ENCODE peak calls at places on chromosomes 6 and 20, in seven cellular contexts. A, O, V, K, Q, S and Y are unnamed samples.

GRCh38 chr6:133956413-133957049 is 3.5 kb downstream of the TBPL1 start:
- DNase-seq in Q (no peak), V (no peak), O (no peak), A (no peak), K (no peak), S (no peak), Y (no peak)

GRCh38 chr20:31607640-31608255 is 2.7 kb downstream of the ID1 start:
- DNase-seq in S (no peak), V (no peak), O (no peak), A (peak), K (no peak), Q (no peak), Y (no peak)

GRCh38 chr6:167766986-167767714 is 59.6 kb upstream of the AFDN start:
- DNase-seq in V (no peak), A (no peak), Q (no peak), S (no peak), O (no peak), K (no peak), Y (no peak)

GRCh38 chr6:55536579-55536978 is 42.4 kb downstream of the HMGCLL1 start:
- DNase-seq in Q (no peak), K (no peak), V (no peak), A (no peak), S (no peak), O (no peak), Y (no peak)

GRCh38 chr6:11525468-11526155 is 11.9 kb upstream of the TMEM170B start:
- DNase-seq in O (peak), K (no peak), A (no peak), Q (peak), V (no peak), S (no peak), Y (no peak)

GRCh38 chr20:2206957-2207769 is 88.6 kb upstream of the TGM3 start:
- DNase-seq in O (peak), A (peak), K (peak), V (peak), S (peak), Q (peak), Y (peak)

GRCh38 chr6:90284236-90284744 is 12.4 kb downstream of the BACH2 start:
- DNase-seq in A (no peak), K (no peak), V (no peak), S (peak), Q (peak), O (no peak), Y (no peak)

GRCh38 chr6:45972795-45973503 is 42.7 kb downstream of the CLIC5 start:
- DNase-seq in S (no peak), A (no peak), K (no peak), Q (no peak), O (no peak), V (no peak), Y (no peak)

GRCh38 chr6:119346450-119346849 is 3.1 kb downstream of the MAN1A1 start:
- DNase-seq in Q (no peak), K (peak), S (no peak), A (no peak), V (no peak), O (no peak), Y (no peak)

GRCh38 chr20:53867741-53868351 is 202.5 kb downstream of the BCAS1 start:
- DNase-seq in V (no peak), S (no peak), O (no peak), A (no peak), K (peak), Q (no peak), Y (no peak)

GRCh38 chr20:18405826-18406225 is 61.0 kb downstream of the DZANK1 start:
- DNase-seq in O (no peak), V (no peak), S (no peak), Q (no peak), A (no peak), K (no peak), Y (no peak)

GRCh38 chr6:31169123-31169857 is 1.2 kb downstream of the POU5F1 start:
- DNase-seq in K (no peak), V (no peak), O (no peak), Q (no peak), A (no peak), S (no peak), Y (no peak)

GRCh38 chr20:56955673-56956072 is 310.8 kb downstream of the BMP7 start:
- DNase-seq in O (no peak), S (no peak), A (no peak), K (no peak), Q (no peak), V (no peak), Y (no peak)

GRCh38 chr20:41508335-41508734 is 109.8 kb downstream of the CHD6 start:
- DNase-seq in A (no peak), Q (no peak), S (no peak), O (no peak), K (no peak), V (no peak), Y (no peak)

GRCh38 chr6:56787209-56787608 is 144.5 kb upstream of the DST start:
- DNase-seq in O (no peak), K (no peak), S (no peak), Q (no peak), A (no peak), V (no peak), Y (no peak)

GRCh38 chr6:136037246-136037884 is 185.9 kb downstream of the PDE7B start:
- DNase-seq in Q (peak), K (no peak), S (no peak), O (no peak), A (no peak), V (no peak), Y (no peak)

GRCh38 chr6:65707134-65707826 is at the start of gene EYS:
- DNase-seq in S (no peak), A (no peak), O (no peak), V (no peak), K (no peak), Q (no peak), Y (no peak)

GRCh38 chr20:33005908-33006775 is 1.4 kb upstream of the BPIFB2 start:
- DNase-seq in O (no peak), V (no peak), K (no peak), S (no peak), A (peak), Q (no peak), Y (no peak)

GRCh38 chr6:156160007-156160787 is 617.0 kb upstream of the ARID1B start:
- DNase-seq in A (no peak), V (no peak), K (no peak), O (no peak), S (no peak), Q (no peak), Y (no peak)

GRCh38 chr20:16714242-16714641 is 15.6 kb upstream of the SNRPB2 start:
- DNase-seq in A (no peak), Q (no peak), V (no peak), O (no peak), S (no peak), K (no peak), Y (no peak)

GRCh38 chr20:21435576-21435975 is 38.2 kb upstream of the NKX2-4 start:
- DNase-seq in K (no peak), S (no peak), A (no peak), O (no peak), V (no peak), Q (no peak), Y (no peak)

GRCh38 chr6:161414180-161414579 is 140.3 kb upstream of the AGPAT4 start:
- DNase-seq in K (no peak), Q (no peak), S (no peak), O (no peak), V (no peak), A (no peak), Y (no peak)

GRCh38 chr6:94196891-94197290 is 777.5 kb upstream of the EPHA7 start:
- DNase-seq in A (no peak), S (no peak), Q (no peak), V (no peak), O (no peak), K (no peak), Y (no peak)

GRCh38 chr6:14658909-14659561 is 541.5 kb downstream of the CD83 start:
- DNase-seq in A (no peak), V (no peak), O (no peak), S (no peak), K (no peak), Q (no peak), Y (no peak)

GRCh38 chr6:127937102-127937501 is 36.2 kb upstream of the THEMIS start:
- DNase-seq in V (no peak), O (no peak), K (no peak), Q (no peak), S (no peak), A (no peak), Y (no peak)

GRCh38 chr6:14393910-14394309 is 276.3 kb downstream of the CD83 start:
- DNase-seq in V (no peak), S (no peak), A (no peak), K (no peak), O (no peak), Q (no peak), Y (no peak)

GRCh38 chr6:143675946-143676345 is 1.8 kb upstream of the PHACTR2 start:
- DNase-seq in O (no peak), K (no peak), Q (no peak), S (no peak), A (peak), V (no peak), Y (no peak)

GRCh38 chr6:62393608-62394007 is 107.6 kb upstream of the KHDRBS2 start:
- DNase-seq in K (no peak), A (no peak), Q (no peak), V (no peak), O (no peak), S (no peak), Y (no peak)

GRCh38 chr20:64226686-64227576 is 28.6 kb upstream of the PCMTD2 start:
- DNase-seq in S (peak), A (no peak), Q (no peak), V (peak), K (no peak), O (no peak), Y (no peak)

GRCh38 chr6:27290065-27290849 is 21.8 kb downstream of the POM121L2 start:
- DNase-seq in O (no peak), V (no peak), Q (no peak), S (no peak), A (peak), K (no peak), Y (no peak)

GRCh38 chr6:134363323-134364039 is 45.6 kb upstream of the SGK1 start:
- DNase-seq in A (no peak), K (no peak), V (no peak), S (no peak), O (no peak), Q (no peak), Y (no peak)